ENCODE peak calls at places on chromosomes 4 and X, in ten cellular contexts. I is Peyer's patch, H is PC-3, D is keratinocyte, B is A549, G is MM.1S, E is OCI-LY7, T is tibial nerve, U is Panc1, W is fibroblast of pulmonary artery. Q is an unnamed sample.

GRCh38 chr4:45347056-45347455 is 620.7 kb upstream of the GNPDA2 start:
- DNase-seq in I (no peak), H (no peak), D (no peak), B (no peak), G (no peak), E (no peak), T (no peak), U (no peak), W (no peak), Q (no peak)

GRCh38 chr4:3531306-3531886 is 826 bp downstream of the LRPAP1 start:
- DNase-seq in I (no peak), H (no peak), D (no peak), B (no peak), G (no peak), E (peak), T (no peak), U (no peak), W (peak), Q (peak)

GRCh38 chrX:123361371-123361770 is 177.3 kb downstream of the GRIA3 start:
- DNase-seq in I (no peak), H (peak), D (no peak), B (no peak), G (no peak), E (no peak), T (no peak), U (no peak), W (no peak), Q (no peak)

GRCh38 chrX:152601848-152602616 is 35.7 kb upstream of the GABRQ start:
- DNase-seq in I (no peak), H (peak), D (no peak), B (peak), G (no peak), E (peak), T (no peak), U (no peak), W (no peak), Q (no peak)

GRCh38 chr4:140829825-140830224 is 73.6 kb upstream of the TBC1D9 start:
- DNase-seq in I (no peak), H (no peak), D (no peak), B (no peak), G (peak), E (peak), T (no peak), U (no peak), W (no peak), Q (no peak)

GRCh38 chrX:6748595-6748994 is 213.7 kb upstream of the VCX3A start:
- DNase-seq in I (no peak), H (no peak), D (no peak), B (no peak), G (no peak), E (peak), T (no peak), U (no peak), W (no peak), Q (no peak)

GRCh38 chr4:81215936-81216335 is 914 bp upstream of the PRKG2 start:
- DNase-seq in I (no peak), H (no peak), D (no peak), B (no peak), G (no peak), E (no peak), T (no peak), U (no peak), W (no peak), Q (peak)

GRCh38 chrX:129934952-129935351 is 29.0 kb downstream of the UTP14A start:
- DNase-seq in I (no peak), H (no peak), D (no peak), B (no peak), G (no peak), E (no peak), T (no peak), U (no peak), W (no peak), Q (no peak)

GRCh38 chr4:104629601-104630000 is 134.9 kb upstream of the CXXC4 start:
- DNase-seq in I (no peak), H (no peak), D (no peak), B (no peak), G (no peak), E (no peak), T (no peak), U (no peak), W (no peak), Q (no peak)

GRCh38 chr4:140059159-140059558 is 94.8 kb downstream of the MAML3 start:
- DNase-seq in I (no peak), H (no peak), D (no peak), B (peak), G (no peak), E (no peak), T (no peak), U (no peak), W (peak), Q (peak)

GRCh38 chr4:5773271-5773555 is 62.2 kb downstream of the EVC start:
- DNase-seq in I (no peak), H (no peak), D (peak), B (no peak), G (no peak), E (no peak), T (no peak), U (no peak), W (peak), Q (peak)

GRCh38 chr4:82429728-82430192 is 502 bp downstream of the HNRNPDL start:
- DNase-seq in I (no peak), H (no peak), D (no peak), B (peak), G (no peak), E (no peak), T (no peak), U (no peak), W (peak), Q (no peak)

GRCh38 chrX:16819634-16820033 is 33.4 kb downstream of the TXLNG start:
- DNase-seq in I (no peak), H (no peak), D (no peak), B (no peak), G (no peak), E (no peak), T (no peak), U (no peak), W (no peak), Q (no peak)

GRCh38 chr4:128590773-128591172 is 218.7 kb upstream of the JADE1 start:
- DNase-seq in I (no peak), H (no peak), D (no peak), B (no peak), G (no peak), E (no peak), T (no peak), U (no peak), W (no peak), Q (no peak)

GRCh38 chrX:153925739-153926593 is at the start of gene ARHGAP4:
- DNase-seq in I (peak), H (no peak), D (no peak), B (no peak), G (peak), E (peak), T (no peak), U (no peak), W (no peak), Q (no peak)

GRCh38 chr4:153156263-153156662 is 48.0 kb upstream of the TRIM2 start:
- DNase-seq in I (no peak), H (no peak), D (no peak), B (no peak), G (no peak), E (peak), T (no peak), U (no peak), W (no peak), Q (no peak)

DNA sequence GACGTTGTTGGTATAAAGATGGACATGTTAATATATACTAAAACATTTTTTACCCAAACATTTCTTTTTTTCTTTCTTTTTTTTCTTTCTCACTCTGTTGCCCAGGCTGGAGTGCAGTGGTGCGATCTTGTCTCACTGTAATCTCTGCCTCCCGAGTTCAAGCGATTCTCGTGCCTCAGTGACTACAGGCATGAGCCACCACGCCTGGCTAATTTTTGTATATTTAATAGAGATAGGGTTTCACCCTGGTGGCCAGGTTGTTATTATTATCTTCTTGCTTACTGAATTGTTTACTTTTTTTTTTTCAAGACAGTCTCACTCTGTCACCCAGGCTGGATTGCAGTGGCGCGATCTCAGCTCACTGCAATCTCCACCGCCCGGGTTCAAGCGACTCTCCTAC is 68.8 kb downstream of the HOPX start:
- DNase-seq in I (no peak), H (no peak), D (no peak), B (no peak), G (no peak), E (no peak), T (no peak), U (no peak), W (no peak), Q (no peak)
- H3K4me3 ChIP-seq in I (no peak), H (no peak), D (no peak), B (no peak), G (no peak), E (no peak), T (no peak), U (no peak), W (no peak), Q (no peak)

GRCh38 chrX:54785901-54786300 is 12.2 kb downstream of the ITIH6 start:
- DNase-seq in I (no peak), H (peak), D (no peak), B (peak), G (no peak), E (peak), T (no peak), U (no peak), W (peak), Q (peak)
- TF ChIP-seq CTCF in I (no peak), H (peak), D (peak), B (no peak), G (peak), E (peak), T (no peak), U (peak), W (peak), Q (peak)

DNA sequence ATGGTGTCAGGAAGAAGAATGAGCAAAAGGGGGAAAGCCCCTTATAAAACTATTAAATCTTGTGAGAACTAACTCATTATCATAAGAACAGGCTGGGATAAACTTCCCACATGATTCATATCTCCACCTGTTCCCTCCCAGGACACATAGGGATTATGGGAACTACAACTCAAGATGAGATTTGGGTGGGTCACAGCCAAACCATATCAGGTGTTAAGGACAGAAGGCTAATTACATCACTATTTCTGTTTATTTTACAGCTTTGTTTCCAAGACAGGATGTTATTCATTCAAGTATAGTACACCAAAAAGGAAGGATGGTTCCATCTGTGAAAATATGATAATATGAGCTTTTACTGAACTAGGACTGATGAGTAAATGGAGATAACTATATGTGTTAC is 63.7 kb upstream of the ARSJ start:
- DNase-seq in I (no peak), H (no peak), D (no peak), B (peak), G (no peak), E (no peak), T (no peak), U (no peak), W (no peak), Q (peak)
- H3K4me3 ChIP-seq in I (no peak), H (no peak), D (no peak), B (no peak), G (no peak), E (no peak), T (no peak), U (no peak), W (no peak), Q (no peak)

GRCh38 chrX:20063716-20064351 is 52.9 kb downstream of the MAP7D2 start:
- DNase-seq in I (no peak), H (no peak), D (no peak), B (no peak), G (no peak), E (peak), T (no peak), U (no peak), W (no peak), Q (peak)
- TF ChIP-seq CTCF in I (no peak), H (peak), D (peak), B (no peak), G (no peak), E (peak), T (no peak), U (peak), W (peak), Q (peak)

GRCh38 chrX:93673869-93674271 is at the start of gene FAM133A:
- DNase-seq in I (no peak), H (peak), D (no peak), B (peak), G (peak), E (no peak), T (no peak), U (no peak), W (peak), Q (peak)
- H3K4me3 ChIP-seq in I (peak), H (peak), D (peak), B (peak), G (peak), E (no peak), T (peak), U (peak), W (peak), Q (peak)

DNA sequence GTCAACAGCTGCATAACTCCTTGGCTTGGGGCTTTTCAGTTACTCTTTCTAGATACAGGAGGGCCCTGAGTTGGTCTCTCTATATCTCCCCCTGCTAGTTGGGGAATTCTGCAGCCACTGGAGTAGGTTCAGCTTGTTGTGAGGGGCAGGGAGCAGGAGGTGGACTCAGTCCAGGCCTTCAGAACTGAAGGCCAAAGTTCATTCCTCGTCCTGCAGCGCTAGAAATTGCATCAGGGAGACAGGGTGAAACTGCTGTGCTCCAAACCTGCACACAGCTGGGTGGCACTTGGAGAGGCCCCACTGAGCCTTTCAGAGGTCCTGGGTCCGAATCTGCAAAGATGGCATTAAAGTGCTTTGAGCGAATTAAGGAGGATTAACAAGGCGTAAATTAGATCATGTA is 24.9 kb upstream of the TRIM60 start:
- DNase-seq in I (no peak), H (no peak), D (no peak), B (no peak), G (no peak), E (no peak), T (no peak), U (no peak), W (no peak), Q (no peak)
- TF ChIP-seq CTCF in I (no peak), H (no peak), D (no peak), B (no peak), G (no peak), E (no peak), T (no peak), U (no peak), W (no peak), Q (no peak)

GRCh38 chr4:8592366-8593267 is at the start of gene CPZ:
- DNase-seq in I (no peak), H (peak), D (no peak), B (no peak), G (no peak), E (no peak), T (no peak), U (no peak), W (peak), Q (peak)

GRCh38 chr4:8594097-8595038 is 1.8 kb downstream of the CPZ start:
- DNase-seq in I (no peak), H (peak), D (no peak), B (peak), G (peak), E (peak), T (no peak), U (peak), W (peak), Q (peak)

GRCh38 chr4:8591626-8592365 is 769 bp upstream of the CPZ start:
- DNase-seq in I (no peak), H (no peak), D (no peak), B (no peak), G (no peak), E (no peak), T (no peak), U (no peak), W (no peak), Q (no peak)

GRCh38 chr4:8595237-8596087 is 2.9 kb downstream of the CPZ start:
- DNase-seq in I (no peak), H (no peak), D (no peak), B (no peak), G (no peak), E (no peak), T (no peak), U (no peak), W (no peak), Q (no peak)

GRCh38 chr4:8593268-8594096 is 917 bp downstream of the CPZ start:
- DNase-seq in I (no peak), H (no peak), D (no peak), B (no peak), G (no peak), E (no peak), T (no peak), U (no peak), W (no peak), Q (no peak)
- H3K4me3 ChIP-seq in I (no peak), H (peak), D (no peak), B (no peak), G (no peak), E (no peak), T (no peak), U (no peak), W (peak), Q (peak)

GRCh38 chr4:179867300-179867878 is 2375.8 kb upstream of the TENM3 start:
- DNase-seq in I (peak), H (peak), D (no peak), B (peak), G (peak), E (peak), T (no peak), U (peak), W (no peak), Q (peak)
- TF ChIP-seq CTCF in I (no peak), H (peak), D (peak), B (peak), G (peak), E (peak), T (peak), U (peak), W (peak), Q (peak)